ENCODE peak calls at places on chromosomes 3 and 15, in four cellular contexts. Q, O, D and S are unnamed samples.

GRCh38 chr15:41474941-41475340 is 18.7 kb upstream of the ITPKA start:
- DNase-seq in D (no peak), O (no peak), Q (no peak), S (no peak)

GRCh38 chr3:188914556-188914955 is 257.2 kb upstream of the TPRG1 start:
- DNase-seq in Q (no peak), O (peak; percentile 16), D (no peak), S (no peak)

GRCh38 chr3:25410703-25411102 is 17.4 kb upstream of the RARB start:
- DNase-seq in Q (no peak), D (no peak), O (no peak), S (no peak)

GRCh38 chr15:86623236-86623635 is 543.6 kb downstream of the AGBL1 start:
- DNase-seq in O (peak; percentile 14), Q (no peak), D (no peak), S (no peak)

GRCh38 chr3:171901615-171902312 is 58.6 kb downstream of the TMEM212 start:
- DNase-seq in Q (no peak), D (no peak), O (no peak), S (no peak)

GRCh38 chr3:51382947-51383578 is 2.0 kb upstream of the MANF start:
- DNase-seq in O (no peak), Q (no peak), D (no peak), S (no peak)

GRCh38 chr3:160480931-160481330 is 31.3 kb upstream of the TRIM59 start:
- DNase-seq in D (no peak), Q (no peak), O (no peak), S (no peak)

GRCh38 chr3:58010562-58010961 is 2.3 kb downstream of the FLNB start:
- DNase-seq in O (no peak), Q (no peak), D (no peak), S (no peak)

GRCh38 chr15:88630141-88630721 is 8.6 kb upstream of the ISG20 start:
- DNase-seq in O (no peak), D (no peak), Q (peak; percentile 22), S (no peak)

GRCh38 chr3:184067573-184068055 is 14.8 kb downstream of the HTR3C start:
- DNase-seq in Q (no peak), D (no peak), O (no peak), S (no peak)

GRCh38 chr3:29153811-29154210 is 127.1 kb upstream of the RBMS3 start:
- DNase-seq in O (no peak), Q (no peak), D (no peak), S (no peak)

GRCh38 chr3:94162700-94163099 is 99.8 kb downstream of the NSUN3 start:
- DNase-seq in Q (no peak), D (no peak), O (peak; percentile 68), S (no peak)

GRCh38 chr3:139227165-139227564 is 116.7 kb upstream of the MRPS22 start:
- DNase-seq in D (no peak), Q (no peak), O (peak; percentile 47), S (no peak)

GRCh38 chr15:68815598-68815997 is 5.1 kb downstream of the ANP32A start:
- DNase-seq in Q (no peak), O (no peak), D (no peak), S (no peak)

GRCh38 chr3:130892759-130893239 is 1.1 kb upstream of the ATP2C1 start:
- DNase-seq in O (peak; percentile 87), Q (peak; percentile 73), D (peak; percentile 64), S (peak; percentile 47)

GRCh38 chr15:70504305-70504951 is 258.9 kb downstream of the UACA start:
- DNase-seq in O (no peak), D (peak; percentile 69), Q (peak; percentile 67), S (no peak)

GRCh38 chr3:128603313-128603712 is 47.3 kb downstream of the RPN1 start:
- DNase-seq in O (no peak), D (no peak), Q (no peak), S (no peak)

GRCh38 chr3:51686056-51686455 is 15.0 kb downstream of the TEX264 start:
- DNase-seq in O (no peak), D (no peak), Q (no peak), S (no peak)

GRCh38 chr3:31833391-31834165 is 147.5 kb downstream of the OSBPL10 start:
- DNase-seq in D (no peak), Q (no peak), O (no peak), S (no peak)

GRCh38 chr3:171846594-171846993 is 3.4 kb downstream of the TMEM212 start:
- DNase-seq in Q (no peak), D (peak; percentile 70), O (peak; percentile 54), S (no peak)

GRCh38 chr3:140756240-140757016 is 78.6 kb downstream of the TRIM42 start:
- DNase-seq in O (no peak), Q (no peak), D (peak; percentile 43), S (no peak)

GRCh38 chr15:85044251-85044853 is 62.7 kb downstream of the PDE8A start:
- DNase-seq in O (peak; percentile 83), D (no peak), Q (peak; percentile 61), S (peak; percentile 15)

GRCh38 chr3:173513123-173513522 is 115.6 kb downstream of the NLGN1 start:
- DNase-seq in D (peak; percentile 10), Q (no peak), O (peak; percentile 16), S (no peak)

GRCh38 chr3:150264560-150264959 is 143.5 kb upstream of the TSC22D2 start:
- DNase-seq in D (no peak), Q (no peak), O (no peak), S (no peak)